ENCODE peak calls at places on chromosomes 1 and 21, in eight cellular contexts. I is cortex of kidney; T is HFFc6; N is NCI-H1436; L is stimulated activated naive B cell treated with anti-CD40 and anti-IgM and Interleukin-4, amounts not matched to agents 10 μg/mL and 1 μg/mL and 100 μg/mL, for 72 hours; V is activated CD8-positive, alpha-beta memory T cell treated with anti-CD3 and anti-CD28 coated beads for 48 hours; G is left ventricle myocardium inferior; Q is NCI-H446. X is an unnamed sample.

GRCh38 chr1:23980725-23981063 is 567 bp upstream of the SRSF10 start:
- DNase-seq in I (no peak), T (no peak), N (peak; percentile 33), L (peak; percentile 43), V (no peak), G (no peak), Q (peak; percentile 51), X (peak; percentile 18)

GRCh38 chr1:47340227-47340626 is 6.6 kb downstream of the CMPK1 start:
- DNase-seq in I (no peak), T (no peak), N (no peak), L (no peak), V (no peak), G (no peak), Q (no peak), X (no peak)

GRCh38 chr1:206738370-206739366 is 31.9 kb upstream of the IL19 start:
- DNase-seq in I (no peak), T (no peak), N (no peak), L (no peak), V (no peak), G (no peak), Q (peak; percentile 72), X (peak; percentile 53)

GRCh38 chr21:26388731-26389231 is 184.3 kb downstream of the CYYR1 start:
- DNase-seq in I (no peak), T (peak; percentile 66), N (no peak), L (no peak), V (no peak), G (no peak), Q (no peak), X (no peak)

GRCh38 chr1:159187647-159188374 is 16.4 kb downstream of the CADM3 start:
- DNase-seq in I (no peak), T (no peak), N (no peak), L (no peak), V (no peak), G (no peak), Q (peak; percentile 40), X (no peak)

GRCh38 chr1:179831852-179832699 is 45.5 kb downstream of the TOR1AIP2 start:
- DNase-seq in I (no peak), T (no peak), N (no peak), L (no peak), V (no peak), G (no peak), Q (no peak), X (no peak)

GRCh38 chr1:14914351-14914988 is 239.1 kb upstream of the TMEM51 start:
- DNase-seq in I (no peak), T (no peak), N (no peak), L (no peak), V (no peak), G (no peak), Q (no peak), X (no peak)

GRCh38 chr1:91026777-91027176 is 4.9 kb upstream of the ZNF644 start:
- DNase-seq in I (no peak), T (no peak), N (no peak), L (no peak), V (no peak), G (no peak), Q (no peak), X (no peak)

GRCh38 chr1:209884249-209884648 is 53.8 kb upstream of the SYT14 start:
- DNase-seq in I (no peak), T (peak; percentile 38), N (no peak), L (no peak), V (no peak), G (no peak), Q (no peak), X (no peak)

GRCh38 chr1:46595127-46595526 is 8.9 kb downstream of the MKNK1 start:
- DNase-seq in I (no peak), T (no peak), N (no peak), L (no peak), V (no peak), G (peak; percentile 77), Q (no peak), X (no peak)